ENCODE peak calls at places on chromosomes 13 and 19, in six cellular contexts. One of them, this sample, is unnamed.

GRCh38 chr19:20478936-20479335 is 86.6 kb downstream of the ZNF737 start:
- DNase-seq in CD4-positive, CD25-positive, alpha-beta regulatory T cell: no peak
- DNase-seq in psoas muscle: no peak
- DNase-seq in IMR-90: no peak
- DNase-seq in aorta: no peak
- DNase-seq in neural progenitor cell: no peak
- DNase-seq in this sample: no peak

GRCh38 chr13:40113644-40114304 is 458.3 kb downstream of the COG6 start:
- DNase-seq in neural progenitor cell: no peak
- DNase-seq in IMR-90: no peak
- DNase-seq in CD4-positive, CD25-positive, alpha-beta regulatory T cell: no peak
- DNase-seq in psoas muscle: no peak
- DNase-seq in aorta: no peak
- DNase-seq in this sample: no peak

GRCh38 chr13:110875243-110875642 is 39.6 kb downstream of the ANKRD10 start:
- DNase-seq in neural progenitor cell: no peak
- DNase-seq in aorta: no peak
- DNase-seq in IMR-90: no peak
- DNase-seq in CD4-positive, CD25-positive, alpha-beta regulatory T cell: no peak
- DNase-seq in psoas muscle: no peak
- DNase-seq in this sample: no peak

GRCh38 chr19:11136400-11137101 is 19.0 kb downstream of the SPC24 start:
- DNase-seq in IMR-90: no peak
- DNase-seq in aorta: no peak
- DNase-seq in psoas muscle: no peak
- DNase-seq in neural progenitor cell: no peak
- DNase-seq in CD4-positive, CD25-positive, alpha-beta regulatory T cell: no peak
- DNase-seq in this sample: no peak

GRCh38 chr19:5282926-5283325 is 57.7 kb downstream of the PTPRS start:
- DNase-seq in psoas muscle: peak; percentile 84
- DNase-seq in aorta: peak; percentile 69
- DNase-seq in IMR-90: no peak
- DNase-seq in neural progenitor cell: no peak
- DNase-seq in CD4-positive, CD25-positive, alpha-beta regulatory T cell: no peak
- DNase-seq in this sample: peak; percentile 7

GRCh38 chr19:11693505-11694499 is 44.9 kb downstream of the ZNF823 start:
- DNase-seq in neural progenitor cell: peak; percentile 52
- DNase-seq in IMR-90: peak; percentile 75
- DNase-seq in aorta: no peak
- DNase-seq in psoas muscle: no peak
- DNase-seq in CD4-positive, CD25-positive, alpha-beta regulatory T cell: no peak
- DNase-seq in this sample: peak; percentile 17

GRCh38 chr13:28455580-28456194 is 39.2 kb downstream of the FLT1 start:
- DNase-seq in aorta: no peak
- DNase-seq in psoas muscle: no peak
- DNase-seq in IMR-90: no peak
- DNase-seq in neural progenitor cell: no peak
- DNase-seq in CD4-positive, CD25-positive, alpha-beta regulatory T cell: no peak
- DNase-seq in this sample: no peak

GRCh38 chr19:5172859-5173577 is 167.6 kb downstream of the PTPRS start:
- DNase-seq in CD4-positive, CD25-positive, alpha-beta regulatory T cell: no peak
- DNase-seq in psoas muscle: no peak
- DNase-seq in neural progenitor cell: no peak
- DNase-seq in IMR-90: peak; percentile 98
- DNase-seq in aorta: peak; percentile 70
- DNase-seq in this sample: no peak

GRCh38 chr13:61727714-61728275 is 312.1 kb upstream of the PCDH20 start:
- DNase-seq in psoas muscle: no peak
- DNase-seq in aorta: no peak
- DNase-seq in CD4-positive, CD25-positive, alpha-beta regulatory T cell: no peak
- DNase-seq in IMR-90: no peak
- DNase-seq in neural progenitor cell: no peak
- DNase-seq in this sample: no peak

GRCh38 chr13:112657850-112658445 is 31.9 kb upstream of the ATP11A start:
- DNase-seq in neural progenitor cell: no peak
- DNase-seq in psoas muscle: no peak
- DNase-seq in aorta: no peak
- DNase-seq in CD4-positive, CD25-positive, alpha-beta regulatory T cell: no peak
- DNase-seq in IMR-90: peak; percentile 81
- DNase-seq in this sample: no peak

GRCh38 chr19:30649934-30650614 is 277.9 kb downstream of the ZNF536 start:
- DNase-seq in aorta: no peak
- DNase-seq in IMR-90: peak; percentile 51
- DNase-seq in neural progenitor cell: peak; percentile 68
- DNase-seq in CD4-positive, CD25-positive, alpha-beta regulatory T cell: peak; percentile 59
- DNase-seq in psoas muscle: no peak
- DNase-seq in this sample: no peak

DNA sequence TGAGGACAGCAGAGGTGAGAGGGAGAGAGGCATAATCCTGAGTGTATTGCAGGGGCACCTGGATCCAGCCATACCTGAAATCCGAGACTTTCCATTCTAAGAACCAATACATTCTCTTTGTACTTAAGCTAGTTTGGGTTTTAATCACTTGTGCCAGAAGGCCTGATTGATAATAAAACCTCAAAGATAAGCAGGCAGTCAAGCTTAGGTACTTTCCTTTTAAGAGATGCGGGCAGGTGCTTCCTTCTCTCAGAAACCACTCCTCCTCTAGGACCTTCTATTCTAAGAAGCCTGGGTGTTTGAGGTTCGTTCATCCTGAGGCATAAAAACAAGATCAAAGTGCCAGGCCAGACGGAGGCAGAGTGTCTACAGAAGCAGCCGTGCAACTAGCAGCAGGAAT is 22.2 kb downstream of the FAM187B start:
- DNase-seq in CD4-positive, CD25-positive, alpha-beta regulatory T cell: peak; percentile 96
- DNase-seq in IMR-90: no peak
- DNase-seq in neural progenitor cell: no peak
- DNase-seq in aorta: no peak
- DNase-seq in psoas muscle: no peak
- DNase-seq in this sample: no peak
- H3K4me1 ChIP-seq in CD4-positive, CD25-positive, alpha-beta regulatory T cell: peaks cover 71% of the 10 kb centered on the region
- H3K4me1 ChIP-seq in IMR-90: no peaks in the 10 kb centered on the region
- H3K4me1 ChIP-seq in neural progenitor cell: peaks cover 12% of the 10 kb centered on the region
- H3K4me1 ChIP-seq in aorta: no peaks in the 10 kb centered on the region
- H3K4me1 ChIP-seq in psoas muscle: no peaks in the 10 kb centered on the region
- H3K4me1 ChIP-seq in this sample: no peaks in the 10 kb centered on the region

GRCh38 chr13:44380404-44381165 is 7.0 kb downstream of the SERP2 start:
- DNase-seq in psoas muscle: no peak
- DNase-seq in IMR-90: peak; percentile 48
- DNase-seq in aorta: no peak
- DNase-seq in neural progenitor cell: no peak
- DNase-seq in CD4-positive, CD25-positive, alpha-beta regulatory T cell: no peak
- DNase-seq in this sample: no peak

GRCh38 chr13:44382635-44383145 is 9.1 kb downstream of the SERP2 start:
- DNase-seq in psoas muscle: no peak
- DNase-seq in CD4-positive, CD25-positive, alpha-beta regulatory T cell: no peak
- DNase-seq in aorta: no peak
- DNase-seq in neural progenitor cell: no peak
- DNase-seq in IMR-90: no peak
- DNase-seq in this sample: peak; percentile 67

GRCh38 chr13:44379885-44380284 is 6.3 kb downstream of the SERP2 start:
- DNase-seq in IMR-90: no peak
- DNase-seq in neural progenitor cell: no peak
- DNase-seq in psoas muscle: no peak
- DNase-seq in aorta: no peak
- DNase-seq in CD4-positive, CD25-positive, alpha-beta regulatory T cell: no peak
- DNase-seq in this sample: peak; percentile 51

GRCh38 chr13:44374348-44374712 is 706 bp downstream of the SERP2 start:
- DNase-seq in CD4-positive, CD25-positive, alpha-beta regulatory T cell: no peak
- DNase-seq in neural progenitor cell: no peak
- DNase-seq in aorta: no peak
- DNase-seq in IMR-90: no peak
- DNase-seq in psoas muscle: no peak
- DNase-seq in this sample: no peak

GRCh38 chr13:44378277-44378676 is 4.7 kb downstream of the SERP2 start:
- DNase-seq in psoas muscle: no peak
- DNase-seq in CD4-positive, CD25-positive, alpha-beta regulatory T cell: no peak
- DNase-seq in neural progenitor cell: no peak
- DNase-seq in aorta: no peak
- DNase-seq in IMR-90: no peak
- DNase-seq in this sample: no peak
- H3K4me1 ChIP-seq in psoas muscle: no peaks in the 10 kb centered on the region
- H3K4me1 ChIP-seq in CD4-positive, CD25-positive, alpha-beta regulatory T cell: peaks cover 6% of the 10 kb centered on the region
- H3K4me1 ChIP-seq in neural progenitor cell: peaks cover 8% of the 10 kb centered on the region
- H3K4me1 ChIP-seq in aorta: no peaks in the 10 kb centered on the region
- H3K4me1 ChIP-seq in IMR-90: peaks cover 3% of the 10 kb centered on the region
- H3K4me1 ChIP-seq in this sample: peaks cover 6% of the 10 kb centered on the region

GRCh38 chr13:109762791-109763190 is 23.6 kb downstream of the IRS2 start:
- DNase-seq in neural progenitor cell: no peak
- DNase-seq in aorta: no peak
- DNase-seq in CD4-positive, CD25-positive, alpha-beta regulatory T cell: no peak
- DNase-seq in IMR-90: no peak
- DNase-seq in psoas muscle: no peak
- DNase-seq in this sample: no peak

GRCh38 chr13:109761695-109762094 is 24.7 kb downstream of the IRS2 start:
- DNase-seq in CD4-positive, CD25-positive, alpha-beta regulatory T cell: no peak
- DNase-seq in psoas muscle: no peak
- DNase-seq in neural progenitor cell: no peak
- DNase-seq in IMR-90: no peak
- DNase-seq in aorta: no peak
- DNase-seq in this sample: no peak

GRCh38 chr13:109759609-109760008 is 26.8 kb downstream of the IRS2 start:
- DNase-seq in IMR-90: no peak
- DNase-seq in psoas muscle: no peak
- DNase-seq in CD4-positive, CD25-positive, alpha-beta regulatory T cell: no peak
- DNase-seq in neural progenitor cell: no peak
- DNase-seq in aorta: no peak
- DNase-seq in this sample: no peak

GRCh38 chr13:109760372-109760771 is 26.0 kb downstream of the IRS2 start:
- DNase-seq in CD4-positive, CD25-positive, alpha-beta regulatory T cell: no peak
- DNase-seq in psoas muscle: no peak
- DNase-seq in aorta: no peak
- DNase-seq in neural progenitor cell: no peak
- DNase-seq in IMR-90: no peak
- DNase-seq in this sample: no peak

DNA sequence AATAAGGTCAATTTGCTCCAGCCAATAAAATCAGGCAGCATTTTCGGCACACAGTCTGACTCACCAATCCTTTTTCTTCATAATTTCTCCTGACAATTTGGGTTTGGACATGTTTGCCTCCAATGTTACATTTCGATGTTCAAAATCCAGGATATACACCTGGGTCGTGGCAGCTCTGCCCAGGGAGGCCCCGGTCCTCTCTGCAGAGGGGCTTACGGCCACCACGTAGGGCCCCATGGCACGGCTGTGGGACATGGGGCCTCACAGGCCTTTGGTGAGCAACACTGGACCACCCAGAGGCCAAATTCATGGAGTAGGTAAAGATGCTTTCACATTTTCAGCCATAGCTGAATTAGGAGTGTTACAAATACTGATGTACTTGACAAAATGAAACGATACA is 25.4 kb downstream of the IRS2 start:
- DNase-seq in aorta: no peak
- DNase-seq in IMR-90: no peak
- DNase-seq in neural progenitor cell: no peak
- DNase-seq in CD4-positive, CD25-positive, alpha-beta regulatory T cell: no peak
- DNase-seq in psoas muscle: no peak
- DNase-seq in this sample: no peak
- H3K4me1 ChIP-seq in aorta: peaks cover 1% of the 10 kb centered on the region
- H3K4me1 ChIP-seq in IMR-90: no peaks in the 10 kb centered on the region
- H3K4me1 ChIP-seq in neural progenitor cell: peaks cover 15% of the 10 kb centered on the region
- H3K4me1 ChIP-seq in CD4-positive, CD25-positive, alpha-beta regulatory T cell: peaks cover 3% of the 10 kb centered on the region
- H3K4me1 ChIP-seq in psoas muscle: peaks cover 22% of the 10 kb centered on the region
- H3K4me1 ChIP-seq in this sample: no peaks in the 10 kb centered on the region

DNA sequence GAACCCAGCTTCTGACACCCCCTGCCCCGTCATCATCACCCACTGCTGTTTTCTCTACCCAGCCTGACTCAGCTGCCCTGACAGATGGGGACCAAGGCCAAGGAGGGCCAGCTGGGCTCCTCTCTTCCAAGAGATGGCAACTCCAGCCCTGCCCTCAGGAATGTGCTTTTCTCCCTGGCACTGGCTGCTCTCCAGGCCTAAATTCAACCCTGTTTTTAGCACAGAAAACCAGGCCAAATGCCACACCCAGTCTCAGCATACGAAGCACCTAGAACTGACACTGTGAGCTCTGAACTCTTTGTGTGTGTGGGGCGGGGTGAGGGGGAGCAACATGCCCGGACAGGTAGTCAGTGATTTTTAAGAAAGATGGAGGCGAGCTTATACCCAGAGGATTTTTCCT is 23.4 kb upstream of the IGFL1 start:
- DNase-seq in IMR-90: no peak
- DNase-seq in aorta: peak; percentile 26
- DNase-seq in neural progenitor cell: no peak
- DNase-seq in CD4-positive, CD25-positive, alpha-beta regulatory T cell: no peak
- DNase-seq in psoas muscle: peak; percentile 84
- DNase-seq in this sample: no peak
- H3K4me1 ChIP-seq in IMR-90: no peaks in the 10 kb centered on the region
- H3K4me1 ChIP-seq in aorta: no peaks in the 10 kb centered on the region
- H3K4me1 ChIP-seq in neural progenitor cell: peaks cover 3% of the 10 kb centered on the region
- H3K4me1 ChIP-seq in CD4-positive, CD25-positive, alpha-beta regulatory T cell: no peaks in the 10 kb centered on the region
- H3K4me1 ChIP-seq in psoas muscle: peaks cover 10% of the 10 kb centered on the region
- H3K4me1 ChIP-seq in this sample: no peaks in the 10 kb centered on the region

DNA sequence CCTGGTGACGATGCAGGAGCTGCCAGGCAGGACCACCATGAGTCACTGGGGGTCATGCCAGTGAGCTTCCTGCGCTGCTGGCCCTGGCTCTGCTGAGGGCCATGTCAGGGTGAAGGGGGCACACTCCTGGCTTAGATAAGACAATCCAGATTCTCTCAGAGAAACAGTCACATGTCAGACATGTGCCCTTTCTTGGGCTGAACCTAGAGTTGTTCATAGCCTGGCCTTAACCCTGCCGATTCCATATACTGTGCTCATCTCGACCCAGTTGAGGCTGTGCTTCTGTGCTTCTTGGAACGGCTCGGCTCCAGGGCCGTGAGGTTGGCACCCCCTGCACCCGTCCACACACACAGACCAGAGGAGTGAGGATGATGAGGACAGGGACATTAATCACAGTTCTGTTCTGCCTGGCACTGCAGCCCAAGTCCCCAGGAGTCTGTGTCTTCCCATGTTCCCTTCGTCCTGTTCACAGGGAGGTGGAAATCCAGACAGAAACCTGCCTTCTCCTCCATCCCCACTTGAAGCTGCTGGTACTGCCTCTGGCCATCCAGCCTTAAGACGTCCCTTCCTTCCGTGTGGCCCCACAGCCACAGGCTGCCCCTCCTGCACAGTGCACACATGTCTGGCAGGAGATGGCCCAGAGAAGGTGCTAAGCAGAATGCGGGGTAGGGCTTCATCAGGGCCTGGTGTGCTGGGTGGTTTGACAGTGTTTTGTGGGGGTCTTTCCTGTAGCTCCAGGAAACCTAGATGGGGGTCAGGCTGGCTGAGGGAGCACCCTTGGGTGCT is 50.0 kb downstream of the LYL1 start:
- DNase-seq in neural progenitor cell: no peak
- DNase-seq in aorta: no peak
- DNase-seq in psoas muscle: no peak
- DNase-seq in CD4-positive, CD25-positive, alpha-beta regulatory T cell: no peak
- DNase-seq in IMR-90: no peak
- DNase-seq in this sample: no peak
- H3K4me1 ChIP-seq in neural progenitor cell: peaks cover 68% of the 10 kb centered on the region
- H3K4me1 ChIP-seq in aorta: peaks cover 13% of the 10 kb centered on the region
- H3K4me1 ChIP-seq in psoas muscle: peaks cover 94% of the 10 kb centered on the region
- H3K4me1 ChIP-seq in CD4-positive, CD25-positive, alpha-beta regulatory T cell: no peaks in the 10 kb centered on the region
- H3K4me1 ChIP-seq in IMR-90: peaks cover 65% of the 10 kb centered on the region
- H3K4me1 ChIP-seq in this sample: peaks cover 51% of the 10 kb centered on the region

This sample was measured in mucosa of descending colon.